ENCODE peak calls at places on chromosomes 6 and 20, in four cellular contexts. N, B, F and L are unnamed samples.

GRCh38 chr20:51507357-51508036 is 35.0 kb downstream of the NFATC2 start:
- DNase-seq in B (no peak), F (no peak), N (no peak), L (no peak)

GRCh38 chr6:84791233-84791632 is 26.8 kb upstream of the TBX18 start:
- DNase-seq in N (no peak), B (no peak), F (no peak), L (no peak)

GRCh38 chr6:170211404-170212025 is 79.4 kb downstream of the DLL1 start:
- DNase-seq in F (no peak), N (no peak), B (no peak), L (no peak)

GRCh38 chr6:41682056-41682477 is 43.8 kb downstream of the MDFI start:
- DNase-seq in N (no peak), B (peak; percentile 86), F (peak; percentile 94), L (peak; percentile 80)

GRCh38 chr20:20824924-20825584 is 112.6 kb upstream of the RALGAPA2 start:
- DNase-seq in B (peak; percentile 70), N (peak; percentile 11), F (peak; percentile 83), L (peak; percentile 42)

GRCh38 chr6:3157151-3157933 is at the start of gene TUBB2A:
- DNase-seq in N (no peak), B (peak; percentile 56), F (peak; percentile 90), L (peak; percentile 40)

GRCh38 chr6:17741507-17741906 is 34.8 kb upstream of the NUP153 start:
- DNase-seq in F (no peak), B (no peak), N (no peak), L (no peak)

GRCh38 chr20:8518878-8519277 is 386.8 kb downstream of the PLCB1 start:
- DNase-seq in B (no peak), N (no peak), F (no peak), L (no peak)

GRCh38 chr6:47817749-47818148 is 35.9 kb downstream of the OPN5 start:
- DNase-seq in F (no peak), B (no peak), N (no peak), L (no peak)

GRCh38 chr6:118565317-118565960 is 17.3 kb downstream of the PLN start:
- DNase-seq in F (no peak), B (peak; percentile 36), N (peak; percentile 65), L (peak; percentile 9)

GRCh38 chr6:136609878-136610706 is 59.9 kb upstream of the MAP7 start:
- DNase-seq in N (no peak), F (no peak), B (peak; percentile 46), L (no peak)

GRCh38 chr6:47094351-47094925 is 52.3 kb upstream of the ADGRF1 start:
- DNase-seq in F (no peak), B (peak; percentile 97), N (no peak), L (no peak)

GRCh38 chr6:105428342-105428957 is 25.6 kb upstream of the PREP start:
- DNase-seq in B (peak; percentile 92), F (no peak), N (no peak), L (no peak)

GRCh38 chr20:52490715-52491430 is 299.3 kb upstream of the ZFP64 start:
- DNase-seq in B (no peak), F (no peak), N (no peak), L (no peak)

GRCh38 chr6:17098538-17098937 is 3.3 kb upstream of the STMND1 start:
- DNase-seq in N (no peak), B (no peak), F (no peak), L (no peak)

GRCh38 chr6:47478233-47479155 is 905 bp downstream of the CD2AP start:
- DNase-seq in F (peak; percentile 77), B (peak; percentile 43), N (no peak), L (no peak)

GRCh38 chr6:158776737-158777136 is 42.4 kb downstream of the EZR start:
- DNase-seq in B (no peak), F (no peak), N (no peak), L (no peak)

GRCh38 chr6:158780963-158781691 is 38.0 kb downstream of the EZR start:
- DNase-seq in B (no peak), F (no peak), N (no peak), L (no peak)

GRCh38 chr6:158775832-158776231 is 43.3 kb downstream of the EZR start:
- DNase-seq in B (no peak), F (no peak), N (no peak), L (no peak)

GRCh38 chr6:158777510-158777909 is 41.7 kb downstream of the EZR start:
- DNase-seq in F (no peak), N (no peak), B (no peak), L (no peak)

GRCh38 chr6:158778005-158778527 is 41.1 kb downstream of the EZR start:
- DNase-seq in N (no peak), B (no peak), F (no peak), L (no peak)
- TF ChIP-seq SUZ12 in N (no peak), B (no peak), F (no peak), L (no peak)

GRCh38 chr6:121711472-121711871 is 276.0 kb downstream of the GJA1 start:
- DNase-seq in N (no peak), F (no peak), B (no peak), L (no peak)
- TF ChIP-seq ZNF274 in N (no peak), F (no peak), B (no peak), L (no peak)

DNA sequence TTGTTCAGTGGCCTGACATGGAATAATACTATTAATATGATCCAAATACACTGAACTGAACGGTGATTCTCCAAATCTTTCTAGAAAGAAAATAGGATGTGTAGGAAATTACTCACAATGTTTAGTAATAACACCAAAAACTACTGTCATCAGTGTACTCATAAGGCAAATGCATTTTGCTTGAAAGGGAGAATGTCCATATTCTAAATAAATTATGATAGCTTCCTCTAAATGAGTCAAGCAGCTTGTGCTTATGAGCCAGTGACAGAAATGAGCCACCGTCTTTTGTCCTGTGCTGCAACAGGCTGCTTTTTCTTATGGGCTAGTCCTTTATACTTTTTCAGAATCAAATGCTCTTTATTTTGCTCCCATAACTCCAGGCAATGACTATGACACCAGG is 4.5 kb upstream of the ZNF451 start:
- DNase-seq in N (no peak), F (no peak), B (no peak), L (no peak)
- TF ChIP-seq SUZ12 in N (no peak), F (no peak), B (no peak), L (no peak)

DNA sequence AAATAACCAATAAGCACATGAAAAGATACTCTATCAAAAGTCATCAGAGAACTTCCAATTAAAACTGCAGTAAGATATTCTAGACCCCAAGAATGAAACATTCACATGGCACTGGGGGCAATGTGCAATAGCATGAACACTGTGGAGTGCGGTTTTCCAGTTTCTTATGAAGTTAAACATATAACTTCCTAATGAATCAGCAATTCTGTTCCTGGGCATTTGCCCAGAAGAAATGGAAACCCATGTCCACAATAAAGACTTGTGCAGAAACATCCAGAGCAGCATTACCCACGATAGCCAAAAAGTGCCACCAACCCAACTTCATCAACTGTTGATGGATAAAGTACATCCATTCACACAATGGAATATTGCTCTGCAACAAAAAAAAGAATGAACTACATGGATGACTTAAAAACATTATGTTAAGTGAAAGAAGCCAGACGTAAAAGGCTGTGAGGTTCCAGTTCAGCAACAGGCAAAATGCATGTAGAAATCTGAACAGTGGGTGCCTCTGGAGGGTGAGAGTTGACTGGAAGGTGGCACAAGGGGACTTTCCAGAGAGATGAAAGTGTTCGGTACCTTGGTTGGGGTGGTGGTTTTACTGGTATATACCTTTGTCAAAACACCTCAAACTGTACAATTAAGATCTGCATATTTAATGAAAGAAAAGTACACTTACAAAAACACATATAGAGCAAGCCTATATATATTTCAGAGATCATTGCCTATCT is 207.2 kb upstream of the ECI2 start:
- DNase-seq in B (no peak), N (no peak), F (no peak), L (no peak)
- TF ChIP-seq ZNF274 in B (no peak), N (no peak), F (no peak), L (no peak)

GRCh38 chr6:14726816-14727493 is 518.9 kb upstream of the JARID2 start:
- DNase-seq in F (no peak), N (no peak), B (no peak), L (no peak)
- TF ChIP-seq SUZ12 in F (no peak), N (no peak), B (no peak), L (no peak)

GRCh38 chr6:101393291-101394251 is at the start of gene GRIK2:
- DNase-seq in N (no peak), B (no peak), F (peak; percentile 79), L (no peak)
- TF ChIP-seq ZNF274 in N (no peak), B (no peak), F (no peak), L (no peak)

GRCh38 chr20:36777152-36777551 is 3.6 kb upstream of the DSN1 start:
- DNase-seq in N (no peak), B (no peak), F (no peak), L (no peak)

GRCh38 chr20:36777576-36777975 is 4.0 kb upstream of the DSN1 start:
- DNase-seq in F (no peak), N (no peak), B (no peak), L (no peak)

GRCh38 chr20:36775196-36775595 is 1.6 kb upstream of the DSN1 start:
- DNase-seq in F (no peak), B (no peak), N (no peak), L (no peak)

GRCh38 chr20:36773548-36774242 is at the start of gene DSN1:
- DNase-seq in N (peak; percentile 92), F (peak; percentile 100), B (peak; percentile 98), L (peak; percentile 97)

GRCh38 chr20:36775826-36776225 is 2.3 kb upstream of the DSN1 start:
- DNase-seq in F (no peak), N (no peak), B (no peak), L (no peak)
- TF ChIP-seq SUZ12 in F (no peak), N (no peak), B (no peak), L (no peak)

GRCh38 chr6:39550191-39550590 is 175.0 kb downstream of the KIF6 start:
- DNase-seq in B (no peak), N (no peak), F (no peak), L (no peak)

GRCh38 chr6:39555136-39555535 is 170.1 kb downstream of the KIF6 start:
- DNase-seq in N (no peak), F (no peak), B (no peak), L (no peak)

GRCh38 chr6:39553029-39553428 is 172.2 kb downstream of the KIF6 start:
- DNase-seq in F (no peak), B (no peak), N (no peak), L (no peak)

GRCh38 chr6:39558079-39558478 is 167.1 kb downstream of the KIF6 start:
- DNase-seq in B (no peak), F (no peak), N (no peak), L (no peak)

DNA sequence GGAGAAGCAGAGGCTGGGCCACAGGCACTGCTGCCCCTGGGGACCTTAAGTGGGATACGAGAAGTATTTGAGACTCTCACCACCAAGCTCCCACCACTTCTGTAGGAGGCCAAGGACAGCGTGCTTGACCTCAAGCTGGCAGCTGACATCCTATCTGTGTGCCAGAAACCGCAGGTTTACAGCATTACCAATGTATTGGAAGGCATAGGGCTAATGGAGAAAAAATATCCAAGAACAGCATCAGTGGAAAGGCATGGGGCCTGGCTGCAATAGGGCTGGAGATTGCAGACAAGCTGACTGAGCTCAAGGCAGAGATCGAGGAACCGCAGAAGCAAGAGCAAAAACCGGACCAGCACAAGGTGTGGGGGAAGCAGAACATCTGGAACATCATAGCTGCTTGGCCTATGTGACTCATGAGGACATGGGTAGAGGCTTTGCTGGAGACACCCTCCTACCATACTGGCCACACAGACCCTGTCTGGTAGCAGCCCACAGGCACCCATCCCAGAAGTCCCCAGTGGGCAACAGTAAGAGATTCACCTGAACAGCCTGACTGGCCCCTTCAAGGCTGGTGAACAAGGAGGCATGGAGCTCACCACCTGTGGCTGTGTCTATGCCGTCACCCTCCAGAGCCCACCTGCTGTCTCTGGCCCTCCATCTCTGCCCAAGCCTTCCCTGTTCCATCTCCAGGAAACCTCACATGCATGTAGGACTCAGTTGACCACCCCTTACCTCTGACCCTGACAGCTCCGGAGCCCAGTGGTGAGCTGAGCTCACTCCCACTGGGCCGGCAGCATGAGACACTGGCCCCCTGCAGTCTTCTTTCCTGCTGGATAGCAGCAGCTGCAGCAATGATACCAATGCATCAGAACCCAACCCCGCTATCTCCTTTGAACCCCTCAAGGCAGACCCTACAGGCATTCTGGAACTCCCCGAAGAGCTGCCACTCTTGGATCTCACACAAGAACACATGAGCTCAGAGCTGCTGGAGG is 171.1 kb downstream of the KIF6 start:
- DNase-seq in B (no peak), N (no peak), F (no peak), L (no peak)
- TF ChIP-seq ZNF274 in B (no peak), N (no peak), F (no peak), L (no peak)